ENCODE peak calls at places on chromosomes 4 and X, in nine cellular contexts. One of them, this sample, is unnamed.

GRCh38 chrX:54043696-54044125 is 562 bp downstream of the PHF8 start:
- DNase-seq in M059J: peak; percentile 38
- DNase-seq in Panc1: no peak
- DNase-seq in nucleus accumbens: peak; percentile 37
- DNase-seq in dorsolateral prefrontal cortex: peak; percentile 28
- DNase-seq in lung microvascular endothelial cell: peak; percentile 52
- DNase-seq in NCI-H1092 treated with DMSO at 0.1 percent for 48 hours: peak; percentile 67
- DNase-seq in MCF 10A: peak; percentile 43
- DNase-seq in BE2C: no peak
- DNase-seq in this sample: no peak

GRCh38 chr4:104491396-104491821 is 3.3 kb downstream of the CXXC4 start:
- DNase-seq in M059J: peak; percentile 2
- DNase-seq in Panc1: no peak
- DNase-seq in nucleus accumbens: peak; percentile 66
- DNase-seq in dorsolateral prefrontal cortex: peak; percentile 49
- DNase-seq in lung microvascular endothelial cell: no peak
- DNase-seq in NCI-H1092 treated with DMSO at 0.1 percent for 48 hours: peak; percentile 42
- DNase-seq in MCF 10A: no peak
- DNase-seq in BE2C: peak; percentile 71
- DNase-seq in this sample: no peak

GRCh38 chr4:165874072-165874798 is 1.2 kb downstream of the TLL1 start:
- DNase-seq in M059J: peak; percentile 9
- DNase-seq in Panc1: no peak
- DNase-seq in nucleus accumbens: peak; percentile 29
- DNase-seq in dorsolateral prefrontal cortex: no peak
- DNase-seq in lung microvascular endothelial cell: peak; percentile 68
- DNase-seq in NCI-H1092 treated with DMSO at 0.1 percent for 48 hours: peak; percentile 58
- DNase-seq in MCF 10A: peak; percentile 50
- DNase-seq in BE2C: no peak
- DNase-seq in this sample: no peak

GRCh38 chr4:162131256-162131655 is 32.5 kb downstream of the FSTL5 start:
- DNase-seq in M059J: peak; percentile 0
- DNase-seq in Panc1: no peak
- DNase-seq in nucleus accumbens: no peak
- DNase-seq in dorsolateral prefrontal cortex: no peak
- DNase-seq in lung microvascular endothelial cell: no peak
- DNase-seq in NCI-H1092 treated with DMSO at 0.1 percent for 48 hours: no peak
- DNase-seq in MCF 10A: peak; percentile 10
- DNase-seq in BE2C: no peak
- DNase-seq in this sample: peak; percentile 46

GRCh38 chr4:73853718-73854473 is 800 bp downstream of the PF4V1 start:
- DNase-seq in M059J: no peak
- DNase-seq in Panc1: no peak
- DNase-seq in nucleus accumbens: no peak
- DNase-seq in dorsolateral prefrontal cortex: no peak
- DNase-seq in lung microvascular endothelial cell: no peak
- DNase-seq in NCI-H1092 treated with DMSO at 0.1 percent for 48 hours: no peak
- DNase-seq in MCF 10A: no peak
- DNase-seq in BE2C: no peak
- DNase-seq in this sample: no peak

GRCh38 chr4:118787844-118788380 is 48.0 kb downstream of the SEC24D start:
- DNase-seq in M059J: no peak
- DNase-seq in Panc1: no peak
- DNase-seq in nucleus accumbens: no peak
- DNase-seq in dorsolateral prefrontal cortex: no peak
- DNase-seq in lung microvascular endothelial cell: no peak
- DNase-seq in NCI-H1092 treated with DMSO at 0.1 percent for 48 hours: no peak
- DNase-seq in MCF 10A: no peak
- DNase-seq in BE2C: no peak
- DNase-seq in this sample: no peak

GRCh38 chr4:136763844-136764446 is 768.3 kb downstream of the PCDH18 start:
- DNase-seq in M059J: no peak
- DNase-seq in Panc1: no peak
- DNase-seq in nucleus accumbens: no peak
- DNase-seq in dorsolateral prefrontal cortex: no peak
- DNase-seq in lung microvascular endothelial cell: no peak
- DNase-seq in NCI-H1092 treated with DMSO at 0.1 percent for 48 hours: no peak
- DNase-seq in MCF 10A: no peak
- DNase-seq in BE2C: no peak
- DNase-seq in this sample: peak; percentile 38

GRCh38 chrX:49270249-49270921 is 792 bp downstream of the PPP1R3F start:
- DNase-seq in M059J: no peak
- DNase-seq in Panc1: no peak
- DNase-seq in nucleus accumbens: no peak
- DNase-seq in dorsolateral prefrontal cortex: no peak
- DNase-seq in lung microvascular endothelial cell: peak; percentile 4
- DNase-seq in NCI-H1092 treated with DMSO at 0.1 percent for 48 hours: no peak
- DNase-seq in MCF 10A: no peak
- DNase-seq in BE2C: no peak
- DNase-seq in this sample: no peak

GRCh38 chr4:149029056-149029651 is 586.9 kb upstream of the NR3C2 start:
- DNase-seq in M059J: peak; percentile 16
- DNase-seq in Panc1: no peak
- DNase-seq in nucleus accumbens: no peak
- DNase-seq in dorsolateral prefrontal cortex: no peak
- DNase-seq in lung microvascular endothelial cell: peak; percentile 83
- DNase-seq in NCI-H1092 treated with DMSO at 0.1 percent for 48 hours: no peak
- DNase-seq in MCF 10A: peak; percentile 54
- DNase-seq in BE2C: no peak
- DNase-seq in this sample: no peak

GRCh38 chr4:110754726-110755125 is 131.8 kb upstream of the PITX2 start:
- DNase-seq in M059J: peak; percentile 29
- DNase-seq in Panc1: no peak
- DNase-seq in nucleus accumbens: no peak
- DNase-seq in dorsolateral prefrontal cortex: no peak
- DNase-seq in lung microvascular endothelial cell: no peak
- DNase-seq in NCI-H1092 treated with DMSO at 0.1 percent for 48 hours: no peak
- DNase-seq in MCF 10A: peak; percentile 17
- DNase-seq in BE2C: no peak
- DNase-seq in this sample: no peak

GRCh38 chr4:8547108-8547911 is 32.9 kb upstream of the GPR78 start:
- DNase-seq in M059J: peak; percentile 77
- DNase-seq in Panc1: no peak
- DNase-seq in nucleus accumbens: no peak
- DNase-seq in dorsolateral prefrontal cortex: no peak
- DNase-seq in lung microvascular endothelial cell: peak; percentile 72
- DNase-seq in NCI-H1092 treated with DMSO at 0.1 percent for 48 hours: no peak
- DNase-seq in MCF 10A: peak; percentile 59
- DNase-seq in BE2C: no peak
- DNase-seq in this sample: peak; percentile 60

GRCh38 chrX:108270739-108271396 is 167.4 kb downstream of the COL4A6 start:
- DNase-seq in M059J: peak; percentile 71
- DNase-seq in Panc1: no peak
- DNase-seq in nucleus accumbens: no peak
- DNase-seq in dorsolateral prefrontal cortex: no peak
- DNase-seq in lung microvascular endothelial cell: no peak
- DNase-seq in NCI-H1092 treated with DMSO at 0.1 percent for 48 hours: peak; percentile 20
- DNase-seq in MCF 10A: no peak
- DNase-seq in BE2C: no peak
- DNase-seq in this sample: peak; percentile 14

GRCh38 chr4:114263233-114263632 is 283.8 kb upstream of the ARSJ start:
- DNase-seq in M059J: peak; percentile 58
- DNase-seq in Panc1: no peak
- DNase-seq in nucleus accumbens: no peak
- DNase-seq in dorsolateral prefrontal cortex: no peak
- DNase-seq in lung microvascular endothelial cell: peak; percentile 3
- DNase-seq in NCI-H1092 treated with DMSO at 0.1 percent for 48 hours: no peak
- DNase-seq in MCF 10A: peak; percentile 28
- DNase-seq in BE2C: no peak
- DNase-seq in this sample: peak; percentile 67

GRCh38 chr4:165464813-165465381 is 86.1 kb downstream of the CPE start:
- DNase-seq in M059J: peak; percentile 23
- DNase-seq in Panc1: no peak
- DNase-seq in nucleus accumbens: no peak
- DNase-seq in dorsolateral prefrontal cortex: no peak
- DNase-seq in lung microvascular endothelial cell: peak; percentile 67
- DNase-seq in NCI-H1092 treated with DMSO at 0.1 percent for 48 hours: peak; percentile 82
- DNase-seq in MCF 10A: peak; percentile 41
- DNase-seq in BE2C: peak; percentile 9
- DNase-seq in this sample: peak; percentile 74

GRCh38 chr4:82801910-82802521 is 3.4 kb upstream of the SCD5 start:
- DNase-seq in M059J: peak; percentile 51
- DNase-seq in Panc1: no peak
- DNase-seq in nucleus accumbens: no peak
- DNase-seq in dorsolateral prefrontal cortex: no peak
- DNase-seq in lung microvascular endothelial cell: peak; percentile 66
- DNase-seq in NCI-H1092 treated with DMSO at 0.1 percent for 48 hours: peak; percentile 43
- DNase-seq in MCF 10A: peak; percentile 76
- DNase-seq in BE2C: peak; percentile 41
- DNase-seq in this sample: peak; percentile 72

GRCh38 chr4:106875340-106875739 is 160.8 kb downstream of the DKK2 start:
- DNase-seq in M059J: no peak
- DNase-seq in Panc1: no peak
- DNase-seq in nucleus accumbens: no peak
- DNase-seq in dorsolateral prefrontal cortex: no peak
- DNase-seq in lung microvascular endothelial cell: no peak
- DNase-seq in NCI-H1092 treated with DMSO at 0.1 percent for 48 hours: no peak
- DNase-seq in MCF 10A: no peak
- DNase-seq in BE2C: peak; percentile 43
- DNase-seq in this sample: no peak

GRCh38 chr4:183320211-183321068 is at the start of gene CLDN22:
- DNase-seq in M059J: no peak
- DNase-seq in Panc1: no peak
- DNase-seq in nucleus accumbens: no peak
- DNase-seq in dorsolateral prefrontal cortex: no peak
- DNase-seq in lung microvascular endothelial cell: no peak
- DNase-seq in NCI-H1092 treated with DMSO at 0.1 percent for 48 hours: no peak
- DNase-seq in MCF 10A: no peak
- DNase-seq in BE2C: no peak
- DNase-seq in this sample: peak; percentile 62

GRCh38 chrX:12973561-12974216 is 1.2 kb upstream of the TMSB4X start:
- DNase-seq in M059J: no peak
- DNase-seq in Panc1: no peak
- DNase-seq in nucleus accumbens: no peak
- DNase-seq in dorsolateral prefrontal cortex: no peak
- DNase-seq in lung microvascular endothelial cell: peak; percentile 36
- DNase-seq in NCI-H1092 treated with DMSO at 0.1 percent for 48 hours: no peak
- DNase-seq in MCF 10A: no peak
- DNase-seq in BE2C: no peak
- DNase-seq in this sample: no peak

GRCh38 chr4:76998251-76998901 is 48.8 kb downstream of the SEPTIN11 start:
- DNase-seq in M059J: no peak
- DNase-seq in Panc1: no peak
- DNase-seq in nucleus accumbens: no peak
- DNase-seq in dorsolateral prefrontal cortex: no peak
- DNase-seq in lung microvascular endothelial cell: no peak
- DNase-seq in NCI-H1092 treated with DMSO at 0.1 percent for 48 hours: no peak
- DNase-seq in MCF 10A: no peak
- DNase-seq in BE2C: no peak
- DNase-seq in this sample: peak; percentile 74

GRCh38 chrX:120514236-120514635 is 45.1 kb upstream of the LAMP2 start:
- DNase-seq in M059J: peak; percentile 42
- DNase-seq in Panc1: no peak
- DNase-seq in nucleus accumbens: no peak
- DNase-seq in dorsolateral prefrontal cortex: no peak
- DNase-seq in lung microvascular endothelial cell: peak; percentile 56
- DNase-seq in NCI-H1092 treated with DMSO at 0.1 percent for 48 hours: peak; percentile 14
- DNase-seq in MCF 10A: peak; percentile 47
- DNase-seq in BE2C: no peak
- DNase-seq in this sample: peak; percentile 60

GRCh38 chr4:11223261-11223660 is 205.4 kb downstream of the HS3ST1 start:
- DNase-seq in M059J: no peak
- DNase-seq in Panc1: no peak
- DNase-seq in nucleus accumbens: no peak
- DNase-seq in dorsolateral prefrontal cortex: no peak
- DNase-seq in lung microvascular endothelial cell: no peak
- DNase-seq in NCI-H1092 treated with DMSO at 0.1 percent for 48 hours: peak; percentile 93
- DNase-seq in MCF 10A: no peak
- DNase-seq in BE2C: no peak
- DNase-seq in this sample: no peak

GRCh38 chr4:184409911-184410692 is 64.2 kb downstream of the IRF2 start:
- DNase-seq in M059J: no peak
- DNase-seq in Panc1: no peak
- DNase-seq in nucleus accumbens: no peak
- DNase-seq in dorsolateral prefrontal cortex: no peak
- DNase-seq in lung microvascular endothelial cell: peak; percentile 8
- DNase-seq in NCI-H1092 treated with DMSO at 0.1 percent for 48 hours: no peak
- DNase-seq in MCF 10A: no peak
- DNase-seq in BE2C: no peak
- DNase-seq in this sample: no peak

GRCh38 chr4:153764611-153765368 is 5.0 kb upstream of the RNF175 start:
- DNase-seq in M059J: peak; percentile 22
- DNase-seq in Panc1: no peak
- DNase-seq in nucleus accumbens: no peak
- DNase-seq in dorsolateral prefrontal cortex: no peak
- DNase-seq in lung microvascular endothelial cell: no peak
- DNase-seq in NCI-H1092 treated with DMSO at 0.1 percent for 48 hours: no peak
- DNase-seq in MCF 10A: no peak
- DNase-seq in BE2C: no peak
- DNase-seq in this sample: peak; percentile 45

GRCh38 chr4:164997324-164997723 is 19.9 kb upstream of the TRIM61 start:
- DNase-seq in M059J: peak; percentile 33
- DNase-seq in Panc1: no peak
- DNase-seq in nucleus accumbens: no peak
- DNase-seq in dorsolateral prefrontal cortex: no peak
- DNase-seq in lung microvascular endothelial cell: no peak
- DNase-seq in NCI-H1092 treated with DMSO at 0.1 percent for 48 hours: no peak
- DNase-seq in MCF 10A: peak; percentile 70
- DNase-seq in BE2C: peak; percentile 16
- DNase-seq in this sample: peak; percentile 30

GRCh38 chrX:43750248-43750676 is 94.2 kb downstream of the MAOA start:
- DNase-seq in M059J: peak; percentile 73
- DNase-seq in Panc1: no peak
- DNase-seq in nucleus accumbens: peak; percentile 2
- DNase-seq in dorsolateral prefrontal cortex: peak; percentile 36
- DNase-seq in lung microvascular endothelial cell: peak; percentile 73
- DNase-seq in NCI-H1092 treated with DMSO at 0.1 percent for 48 hours: peak; percentile 78
- DNase-seq in MCF 10A: peak; percentile 82
- DNase-seq in BE2C: peak; percentile 24
- DNase-seq in this sample: peak; percentile 72

GRCh38 chrX:42837747-42838146 is 59.8 kb upstream of the PPP1R2C start:
- DNase-seq in M059J: no peak
- DNase-seq in Panc1: no peak
- DNase-seq in nucleus accumbens: no peak
- DNase-seq in dorsolateral prefrontal cortex: no peak
- DNase-seq in lung microvascular endothelial cell: no peak
- DNase-seq in NCI-H1092 treated with DMSO at 0.1 percent for 48 hours: no peak
- DNase-seq in MCF 10A: no peak
- DNase-seq in BE2C: no peak
- DNase-seq in this sample: no peak

GRCh38 chrX:139720136-139720535 is 12.2 kb upstream of the MCF2 start:
- DNase-seq in M059J: peak; percentile 84
- DNase-seq in Panc1: no peak
- DNase-seq in nucleus accumbens: no peak
- DNase-seq in dorsolateral prefrontal cortex: no peak
- DNase-seq in lung microvascular endothelial cell: peak; percentile 4
- DNase-seq in NCI-H1092 treated with DMSO at 0.1 percent for 48 hours: no peak
- DNase-seq in MCF 10A: peak; percentile 5
- DNase-seq in BE2C: no peak
- DNase-seq in this sample: peak; percentile 11

GRCh38 chrX:3520458-3520857 is 174.0 kb upstream of the MXRA5 start:
- DNase-seq in M059J: peak; percentile 58
- DNase-seq in Panc1: no peak
- DNase-seq in nucleus accumbens: no peak
- DNase-seq in dorsolateral prefrontal cortex: no peak
- DNase-seq in lung microvascular endothelial cell: no peak
- DNase-seq in NCI-H1092 treated with DMSO at 0.1 percent for 48 hours: no peak
- DNase-seq in MCF 10A: no peak
- DNase-seq in BE2C: no peak
- DNase-seq in this sample: no peak

GRCh38 chrX:115948018-115948923 is 222.3 kb upstream of the AGTR2 start:
- DNase-seq in M059J: peak; percentile 19
- DNase-seq in Panc1: no peak
- DNase-seq in nucleus accumbens: no peak
- DNase-seq in dorsolateral prefrontal cortex: no peak
- DNase-seq in lung microvascular endothelial cell: peak; percentile 67
- DNase-seq in NCI-H1092 treated with DMSO at 0.1 percent for 48 hours: no peak
- DNase-seq in MCF 10A: peak; percentile 56
- DNase-seq in BE2C: peak; percentile 23
- DNase-seq in this sample: no peak

GRCh38 chr4:84878090-84878489 is 88.4 kb downstream of the WDFY3 start:
- DNase-seq in M059J: peak; percentile 86
- DNase-seq in Panc1: no peak
- DNase-seq in nucleus accumbens: no peak
- DNase-seq in dorsolateral prefrontal cortex: no peak
- DNase-seq in lung microvascular endothelial cell: no peak
- DNase-seq in NCI-H1092 treated with DMSO at 0.1 percent for 48 hours: no peak
- DNase-seq in MCF 10A: peak; percentile 42
- DNase-seq in BE2C: no peak
- DNase-seq in this sample: peak; percentile 87

GRCh38 chr4:46404961-46405360 is 15.0 kb upstream of the GABRA2 start:
- DNase-seq in M059J: no peak
- DNase-seq in Panc1: no peak
- DNase-seq in nucleus accumbens: no peak
- DNase-seq in dorsolateral prefrontal cortex: no peak
- DNase-seq in lung microvascular endothelial cell: no peak
- DNase-seq in NCI-H1092 treated with DMSO at 0.1 percent for 48 hours: no peak
- DNase-seq in MCF 10A: peak; percentile 25
- DNase-seq in BE2C: no peak
- DNase-seq in this sample: peak; percentile 75

This sample was measured in choroid plexus epithelial cell.